ENCODE peak calls at places on chromosomes 2 and 18, in eight cellular contexts. T is left lung; F is activated effector memory CD4-positive, alpha-beta T cell treated with anti-CD3 and anti-CD28 coated beads, Interleukin-2, amount 50 U/mL, for 16 hours; U is activated gamma-delta T cell treated with Interleukin-2 at 50 U/mL for 16 hours; B is neural crest cell; A is Caco-2; S is mesendoderm; E is MV-4-11. M is an unnamed sample.

GRCh38 chr2:55416826-55417568 is 2.7 kb downstream of the CCDC88A start:
- DNase-seq in F (no peak), B (no peak), S (no peak), A (no peak), E (peak), U (no peak), T (no peak), M (no peak)

GRCh38 chr2:233116946-233117345 is 56.8 kb downstream of the INPP5D start:
- DNase-seq in U (no peak), E (no peak), T (peak), B (no peak), A (no peak), S (no peak), F (peak), M (no peak)

GRCh38 chr2:226215902-226216503 is 583.6 kb downstream of the IRS1 start:
- DNase-seq in E (peak), T (peak), B (peak), S (peak), A (peak), U (peak), F (peak), M (peak)

GRCh38 chr2:128746356-128746755 is 427.7 kb upstream of the HS6ST1 start:
- DNase-seq in S (no peak), U (no peak), T (peak), F (no peak), A (no peak), B (no peak), E (peak), M (no peak)

GRCh38 chr2:202069189-202070050 is 3.6 kb upstream of the KIAA2012 start:
- DNase-seq in B (no peak), S (no peak), A (peak), E (peak), U (no peak), T (peak), F (no peak), M (no peak)

GRCh38 chr18:66872277-66872676 is 268.4 kb upstream of the CDH19 start:
- DNase-seq in B (no peak), U (no peak), S (no peak), A (no peak), T (no peak), E (peak), F (no peak), M (no peak)

GRCh38 chr2:106144621-106145331 is 49.3 kb downstream of the UXS1 start:
- DNase-seq in U (no peak), E (no peak), T (no peak), F (peak), B (no peak), A (no peak), S (no peak), M (no peak)

GRCh38 chr2:120400546-120400945 is 54.6 kb downstream of the INHBB start:
- DNase-seq in B (no peak), S (no peak), F (peak), A (no peak), T (no peak), U (no peak), E (no peak), M (no peak)

GRCh38 chr18:37499008-37499407 is 66.6 kb downstream of the CELF4 start:
- DNase-seq in T (no peak), U (no peak), E (no peak), F (no peak), A (no peak), B (no peak), S (no peak), M (no peak)

GRCh38 chr2:203533696-203534471 is 1.2 kb downstream of the RAPH1 start:
- DNase-seq in F (no peak), U (peak), T (no peak), S (peak), B (no peak), A (no peak), E (no peak), M (no peak)

M was measured in right lobe of liver.